ENCODE peak calls at places on chromosomes 1 and 21, in nine cellular contexts. C, R, Q, O, K, Z, M, T and X are unnamed samples.

GRCh38 chr1:25117233-25117823 is 115.0 kb downstream of the SYF2 start:
- DNase-seq in R (no peak), Z (peak), Q (no peak), O (no peak), M (no peak), C (peak), T (peak), K (no peak), X (no peak)

GRCh38 chr1:93338426-93338825 is 7.3 kb upstream of the DR1 start:
- DNase-seq in M (peak), K (no peak), C (no peak), T (peak), O (no peak), Q (peak), R (no peak), Z (no peak), X (no peak)

GRCh38 chr1:21906173-21907078 is 30.7 kb downstream of the HSPG2 start:
- DNase-seq in O (peak), T (no peak), R (no peak), Q (peak), K (peak), C (no peak), Z (no peak), M (peak), X (peak)

GRCh38 chr1:153921803-153922075 is 1.0 kb downstream of the GATAD2B start:
- DNase-seq in K (no peak), T (no peak), M (no peak), R (no peak), O (no peak), C (peak), Q (peak), Z (no peak), X (no peak)

GRCh38 chr21:32190491-32191144 is 88.2 kb downstream of the MIS18A start:
- DNase-seq in C (peak), Q (no peak), O (no peak), K (no peak), M (no peak), R (no peak), Z (no peak), T (no peak), X (no peak)

GRCh38 chr21:35578350-35578782 is 482.0 kb downstream of the SETD4 start:
- DNase-seq in C (no peak), K (no peak), M (peak), T (no peak), Q (peak), R (no peak), Z (no peak), O (no peak), X (no peak)

GRCh38 chr21:34692458-34693020 is 23.7 kb downstream of the CLIC6 start:
- DNase-seq in M (no peak), R (no peak), K (no peak), Q (no peak), Z (no peak), O (no peak), T (no peak), C (no peak), X (no peak)

GRCh38 chr1:93579891-93580290 is 101.7 kb downstream of the BCAR3 start:
- DNase-seq in R (no peak), T (peak), K (peak), Z (no peak), O (peak), Q (peak), C (no peak), M (peak), X (peak)

GRCh38 chr1:39788426-39788757 is 273 bp downstream of the BMP8B start:
- DNase-seq in C (no peak), R (no peak), M (no peak), O (no peak), Z (no peak), Q (no peak), K (no peak), T (no peak), X (no peak)

GRCh38 chr21:31283025-31283424 is 61.0 kb downstream of the TIAM1 start:
- DNase-seq in R (no peak), K (no peak), C (peak), O (no peak), T (no peak), Q (no peak), Z (no peak), M (no peak), X (no peak)

GRCh38 chr1:79638382-79638781 is 631.9 kb upstream of the ADGRL4 start:
- DNase-seq in R (no peak), O (no peak), K (no peak), T (no peak), M (no peak), Z (no peak), C (peak), Q (no peak), X (no peak)

GRCh38 chr1:39452081-39452480 is 39.4 kb upstream of the BMP8A start:
- DNase-seq in K (no peak), O (no peak), T (no peak), Z (no peak), M (no peak), C (no peak), Q (no peak), R (no peak), X (no peak)

GRCh38 chr1:10074059-10074854 is 41.5 kb downstream of the UBE4B start:
- DNase-seq in Z (no peak), R (no peak), K (peak), Q (peak), M (peak), T (peak), C (no peak), O (peak), X (peak)

GRCh38 chr1:204089044-204089751 is 16.3 kb downstream of the SOX13 start:
- DNase-seq in T (no peak), M (peak), Q (peak), R (no peak), O (peak), K (peak), Z (no peak), C (no peak), X (peak)

GRCh38 chr1:38815903-38816627 is 43.5 kb downstream of the RRAGC start:
- DNase-seq in Z (peak), K (no peak), C (no peak), T (no peak), M (peak), O (no peak), Q (no peak), R (no peak), X (no peak)

GRCh38 chr1:49544615-49545014 is 479.1 kb downstream of the AGBL4 start:
- DNase-seq in K (no peak), Z (no peak), R (no peak), M (no peak), Q (no peak), T (no peak), C (no peak), O (no peak), X (no peak)

GRCh38 chr1:159935719-159936283 is 9.6 kb downstream of the IGSF9 start:
- DNase-seq in Q (peak), K (no peak), T (no peak), C (no peak), Z (no peak), R (no peak), M (peak), O (no peak), X (no peak)

GRCh38 chr1:54978528-54979326 is 1.7 kb upstream of the TMEM61 start:
- DNase-seq in K (no peak), M (no peak), T (no peak), Z (no peak), R (no peak), Q (no peak), C (no peak), O (no peak), X (peak)
- H3K27ac ChIP-seq in K (no peak), M (no peak), T (no peak), Z (no peak), R (no peak), Q (no peak), C (no peak), O (no peak), X (no peak)

GRCh38 chr1:27135920-27136551 is 18.9 kb downstream of the SLC9A1 start:
- DNase-seq in T (no peak), K (no peak), M (peak), Q (no peak), C (peak), R (peak), Z (peak), O (no peak), X (no peak)

GRCh38 chr1:27138368-27138767 is 16.6 kb downstream of the SLC9A1 start:
- DNase-seq in Q (no peak), O (no peak), K (peak), M (no peak), T (no peak), Z (no peak), C (no peak), R (no peak), X (no peak)

GRCh38 chr1:27138927-27139326 is 16.0 kb downstream of the SLC9A1 start:
- DNase-seq in Q (no peak), R (no peak), M (no peak), O (no peak), K (no peak), T (no peak), C (no peak), Z (no peak), X (no peak)

GRCh38 chr1:27137544-27138075 is 17.3 kb downstream of the SLC9A1 start:
- DNase-seq in R (no peak), Z (no peak), O (peak), Q (peak), T (no peak), K (no peak), C (no peak), M (peak), X (no peak)

GRCh38 chr1:27137022-27137542 is 17.8 kb downstream of the SLC9A1 start:
- DNase-seq in Z (peak), O (peak), Q (peak), C (peak), K (peak), M (peak), R (peak), T (no peak), X (no peak)
- H3K27ac ChIP-seq in Z (no peak), O (no peak), Q (no peak), C (peak), K (peak), M (peak), R (peak), T (no peak), X (no peak)

GRCh38 chr1:114505148-114505561 is 5.8 kb downstream of the TRIM33 start:
- DNase-seq in Q (no peak), O (no peak), K (no peak), C (no peak), R (no peak), M (no peak), T (no peak), Z (no peak), X (no peak)

GRCh38 chr1:114509596-114510234 is 1.3 kb downstream of the TRIM33 start:
- DNase-seq in T (no peak), C (peak), Q (peak), R (no peak), K (no peak), M (peak), O (no peak), Z (no peak), X (no peak)

GRCh38 chr1:114510235-114511047 is 562 bp downstream of the TRIM33 start:
- DNase-seq in T (peak), K (peak), O (peak), Z (peak), R (no peak), C (peak), Q (peak), M (peak), X (no peak)

GRCh38 chr1:114511048-114511785 is at the start of gene TRIM33:
- DNase-seq in Q (peak), R (peak), C (peak), O (peak), Z (peak), T (peak), K (peak), M (peak), X (peak)

DNA sequence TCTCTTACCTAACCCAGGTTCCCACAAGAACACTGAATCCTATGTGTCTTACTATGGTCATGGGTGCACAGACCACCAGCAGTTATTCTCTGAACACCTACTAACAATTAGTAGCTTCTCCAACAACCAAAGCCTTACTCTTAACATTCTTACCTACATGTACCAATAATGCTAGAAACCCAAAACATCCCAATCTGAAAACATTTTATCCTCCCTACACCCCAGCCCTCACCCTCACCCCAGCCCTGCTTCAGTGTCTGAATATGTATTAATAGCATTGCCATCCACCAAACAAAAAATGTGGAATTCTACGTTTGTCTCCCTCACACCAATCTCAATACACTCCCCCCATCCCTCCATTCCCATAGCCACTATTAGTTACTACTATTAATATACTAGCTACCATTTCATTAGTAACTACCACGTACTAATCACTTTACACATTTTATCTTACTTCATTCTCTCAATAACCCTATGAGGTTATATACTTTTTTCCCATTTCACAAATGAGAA is 2.6 kb downstream of the TRIM33 start:
- DNase-seq in O (no peak), Z (no peak), T (no peak), M (no peak), K (no peak), Q (no peak), C (no peak), R (no peak), X (no peak)
- H3K27ac ChIP-seq in O (no peak), Z (no peak), T (no peak), M (no peak), K (no peak), Q (no peak), C (no peak), R (no peak), X (no peak)

GRCh38 chr1:56920551-56920950 is 45.3 kb downstream of the C8B start:
- DNase-seq in M (peak), Q (no peak), Z (no peak), K (no peak), T (no peak), C (no peak), O (no peak), R (no peak), X (no peak)
- H3K27ac ChIP-seq in M (peak), Q (no peak), Z (no peak), K (no peak), T (no peak), C (no peak), O (no peak), R (no peak), X (no peak)

DNA sequence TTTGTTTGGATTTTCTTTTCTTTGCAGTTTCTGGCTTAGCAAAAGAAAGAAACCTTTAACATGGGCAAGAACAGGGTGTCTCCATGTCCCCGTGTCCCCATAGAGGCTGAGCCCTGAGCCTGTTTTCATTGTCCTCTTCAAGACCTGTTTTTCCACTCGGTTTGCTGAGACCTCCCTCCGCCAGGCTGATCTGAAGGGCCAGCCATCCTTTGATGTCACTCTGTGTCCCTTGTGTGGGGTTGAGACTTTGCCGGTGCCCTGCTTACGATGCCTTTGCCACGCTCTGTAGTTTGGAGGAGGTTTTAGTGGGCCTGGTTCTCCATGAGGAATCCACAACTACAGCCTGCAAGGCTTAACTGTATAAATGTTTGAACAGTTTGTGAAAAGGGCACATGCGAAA is 23.8 kb downstream of the IFNGR2 start:
- DNase-seq in M (no peak), K (no peak), O (no peak), Q (no peak), T (no peak), R (no peak), C (no peak), Z (no peak), X (no peak)
- H3K27ac ChIP-seq in M (no peak), K (no peak), O (no peak), Q (no peak), T (no peak), R (no peak), C (no peak), Z (no peak), X (no peak)

DNA sequence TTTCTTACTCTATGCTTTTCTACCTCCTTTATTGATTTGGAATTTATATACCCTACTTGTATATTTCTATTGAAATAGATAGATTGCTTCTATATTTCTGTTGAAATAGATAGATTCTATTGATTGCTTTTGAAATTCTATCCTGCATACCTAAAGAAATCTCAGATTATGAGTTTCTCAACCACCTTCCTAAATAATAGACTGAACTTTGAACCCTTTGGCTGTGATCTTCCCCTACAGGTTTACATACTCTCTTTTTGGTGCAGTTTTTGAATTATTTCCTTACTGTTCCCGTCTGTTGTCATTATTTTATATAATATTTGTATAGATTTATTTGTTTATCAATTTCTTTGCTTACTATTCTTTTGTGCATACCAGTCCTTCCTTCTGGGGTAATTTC is 20.4 kb upstream of the CSF3R start:
- DNase-seq in R (no peak), M (no peak), C (no peak), Z (no peak), O (no peak), Q (no peak), T (no peak), K (no peak), X (no peak)
- H3K27ac ChIP-seq in R (no peak), M (no peak), C (no peak), Z (no peak), O (no peak), Q (no peak), T (no peak), K (no peak), X (no peak)

GRCh38 chr1:109991400-109991925 is 6.9 kb downstream of the AHCYL1 start:
- DNase-seq in M (no peak), K (no peak), Z (no peak), T (no peak), C (no peak), O (no peak), R (no peak), Q (no peak), X (no peak)
- H3K27ac ChIP-seq in M (no peak), K (no peak), Z (no peak), T (no peak), C (no peak), O (no peak), R (no peak), Q (no peak), X (no peak)